ENCODE peak calls at places on chromosomes 5 and 9, in six cellular contexts. V is mesendoderm, B is K562, A is PC-3, Z is GM12878, C is GM23248. O is an unnamed sample.
A peak's percentile ranks its signal among the peaks of the same experiment; 100 is the strongest.

GRCh38 chr9:133456409-133456808 is 3.4 kb upstream of the CACFD1 start:
- DNase-seq in V (no peak), Z (no peak), C (no peak), B (no peak), A (no peak), O (no peak)

GRCh38 chr5:9034671-9035070 is 511.2 kb downstream of the SEMA5A start:
- DNase-seq in B (no peak), A (peak; percentile 81), V (no peak), Z (no peak), C (peak; percentile 46), O (no peak)

GRCh38 chr9:27572918-27573698 is at the start of gene C9orf72:
- DNase-seq in Z (no peak), V (peak; percentile 81), A (peak; percentile 64), B (peak; percentile 70), C (peak; percentile 83), O (no peak)

GRCh38 chr9:118693645-118694044 is 675.6 kb downstream of the BRINP1 start:
- DNase-seq in Z (no peak), V (peak; percentile 10), C (peak; percentile 3), A (no peak), B (no peak), O (no peak)

GRCh38 chr5:141349917-141350619 is at the start of gene PCDHGB1:
- DNase-seq in C (peak; percentile 62), V (peak; percentile 85), B (peak; percentile 44), Z (no peak), A (no peak), O (no peak)

GRCh38 chr5:170534177-170534576 is 30.4 kb downstream of the KCNIP1 start:
- DNase-seq in V (peak; percentile 71), B (no peak), C (no peak), A (peak; percentile 19), Z (no peak), O (no peak)

GRCh38 chr5:170832241-170832640 is 29.6 kb upstream of the RANBP17 start:
- DNase-seq in Z (no peak), A (no peak), B (no peak), C (no peak), V (peak; percentile 34), O (no peak)

GRCh38 chr5:132830436-132831094 is at the start of gene SHROOM1:
- DNase-seq in Z (no peak), A (peak; percentile 68), V (peak; percentile 69), C (peak; percentile 85), B (peak; percentile 92), O (no peak)

GRCh38 chr9:23541976-23542375 is 284.1 kb downstream of the ELAVL2 start:
- DNase-seq in B (no peak), A (no peak), V (no peak), C (no peak), Z (no peak), O (no peak)

GRCh38 chr9:34628656-34629491 is at the start of gene ARID3C:
- DNase-seq in Z (no peak), C (peak; percentile 72), B (peak; percentile 68), A (peak; percentile 28), V (no peak), O (no peak)

GRCh38 chr5:173984218-173984617 is 4.8 kb upstream of the C5orf47 start:
- DNase-seq in B (no peak), A (peak; percentile 76), Z (no peak), C (peak; percentile 32), V (peak; percentile 69), O (no peak)

GRCh38 chr5:105619725-105620124 is 2051.0 kb downstream of the EFNA5 start:
- DNase-seq in A (no peak), V (no peak), B (no peak), Z (no peak), C (no peak), O (peak; percentile 80)

GRCh38 chr9:135565636-135566035 is 4.1 kb downstream of the PAEP start:
- DNase-seq in V (no peak), Z (no peak), C (no peak), B (no peak), A (no peak), O (no peak)

GRCh38 chr5:71769265-71769664 is 50.2 kb downstream of the CARTPT start:
- DNase-seq in C (no peak), V (peak; percentile 67), Z (no peak), B (no peak), A (no peak), O (no peak)

GRCh38 chr5:1853531-1853930 is 29.2 kb downstream of the IRX4 start:
- DNase-seq in V (no peak), B (no peak), C (no peak), A (no peak), Z (no peak), O (no peak)

GRCh38 chr9:82021198-82021597 is 32.6 kb downstream of the SPATA31D1 start:
- DNase-seq in V (peak; percentile 12), Z (no peak), A (peak; percentile 62), C (peak; percentile 98), B (no peak), O (no peak)
- H3K27ac ChIP-seq in V (no peak overlapping the region), Z (no peak overlapping the region), A (no peak overlapping the region), C (peak overlapping the region; percentile 87), B (no peak overlapping the region), O (no peak overlapping the region)

GRCh38 chr9:121300283-121301119 is 32.5 kb downstream of the GSN start:
- DNase-seq in Z (no peak), C (no peak), A (no peak), V (no peak), B (no peak), O (no peak)
- H3K4me3 ChIP-seq in Z (peak overlapping the region; percentile 36), C (peak overlapping the region; percentile 68), A (peak overlapping the region; percentile 68), V (no peak overlapping the region), B (no peak overlapping the region), O (peak overlapping the region; percentile 74)

DNA sequence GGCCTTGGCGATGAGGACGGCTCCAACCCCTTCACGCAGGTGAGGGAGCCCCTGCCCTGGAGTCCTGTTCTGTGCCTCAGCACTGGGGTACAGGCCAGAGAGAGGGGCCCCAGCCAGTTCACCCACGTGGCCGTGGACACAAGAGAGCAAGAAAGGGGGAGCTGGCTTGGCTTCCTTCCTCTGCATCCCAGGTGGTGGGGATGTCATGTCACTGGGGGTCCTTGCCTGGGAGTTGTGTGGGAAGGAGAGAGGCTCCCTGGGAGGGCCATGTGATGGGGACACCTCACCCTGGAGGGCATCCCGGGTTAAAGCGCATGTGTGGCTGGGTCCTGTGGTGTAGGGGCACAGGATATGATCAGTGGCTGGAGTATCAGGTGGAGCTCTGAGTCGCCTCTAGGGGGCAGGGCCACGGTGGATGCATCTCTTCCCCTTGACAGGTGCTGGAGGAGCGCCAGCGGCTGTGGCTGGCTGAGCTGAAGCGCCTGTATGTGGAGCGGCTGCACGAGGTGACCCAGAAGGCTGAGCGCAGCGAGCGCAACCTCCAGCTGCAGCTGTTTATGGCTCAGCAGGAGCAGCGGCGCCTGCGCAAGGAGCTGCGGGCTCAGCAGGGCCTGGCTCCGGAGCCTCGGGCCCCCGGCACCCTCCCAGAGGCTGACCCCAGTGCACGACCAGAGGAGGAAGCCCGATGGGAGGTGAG is 7.5 kb downstream of the N4BP3 start:
- DNase-seq in C (peak; percentile 70), Z (peak; percentile 69), B (peak; percentile 79), V (peak; percentile 72), A (peak; percentile 96), O (no peak)
- H3K9ac ChIP-seq in C (peak overlapping the region; percentile 13), Z (no peak overlapping the region), B (no peak overlapping the region), V (no peak overlapping the region), A (no peak overlapping the region), O (no peak overlapping the region)

DNA sequence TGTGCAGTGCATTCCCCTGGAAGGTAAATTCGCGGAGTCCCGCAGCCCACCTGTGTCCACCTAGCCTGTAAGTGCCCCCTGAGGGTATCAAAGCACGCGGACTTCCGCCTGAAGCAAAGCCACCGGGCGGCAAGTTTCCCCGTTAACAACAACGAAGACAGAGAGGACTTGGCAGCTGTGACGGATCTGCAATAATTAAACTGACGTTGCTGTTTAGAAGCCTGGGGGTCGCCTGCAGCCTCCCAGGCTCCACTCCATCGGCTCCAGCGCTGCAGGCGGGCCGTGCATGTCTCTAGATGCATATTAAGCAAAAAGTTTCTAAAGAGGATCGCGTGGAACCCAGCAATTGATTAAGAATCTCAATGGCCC is 255.0 kb downstream of the DOCK8 start:
- DNase-seq in V (no peak), C (no peak), B (peak; percentile 6), A (no peak), Z (no peak), O (no peak)
- H3K27ac ChIP-seq in V (peak overlapping the region; percentile 73), C (no peak overlapping the region), B (no peak overlapping the region), A (peak overlapping the region; percentile 27), Z (peak overlapping the region; percentile 81), O (peak overlapping the region; percentile 92)

O was measured in SK-N-MC.